ENCODE peak calls at places on chromosome 2, in ten cellular contexts. K is A549, S is uterus, C is H54, Q is breast epithelium, Z is right lobe of liver, M is spleen, P is testis, R is HepG2, E is esophagus squamous epithelium. G is an unnamed sample.

GRCh38 chr2:32697156-32697555 is 69.3 kb downstream of the TTC27 start:
- DNase-seq in K (no peak), R (no peak), M (no peak), C (peak), E (no peak), S (no peak), P (no peak), Z (no peak), Q (no peak), G (peak)

GRCh38 chr2:38474833-38475566 is 97.9 kb upstream of the ATL2 start:
- DNase-seq in Q (no peak), R (peak), S (no peak), C (no peak), K (no peak), E (no peak), Z (no peak), M (no peak), P (no peak), G (peak)

GRCh38 chr2:200966770-200967169 is 3.3 kb upstream of the ORC2 start:
- DNase-seq in Q (no peak), K (peak), Z (no peak), C (peak), R (no peak), S (no peak), M (no peak), P (no peak), E (no peak), G (peak)

GRCh38 chr2:75560768-75561565 is at the start of gene EVA1A:
- DNase-seq in E (no peak), M (no peak), S (peak), P (peak), Q (no peak), C (peak), R (peak), Z (peak), K (peak), G (no peak)

GRCh38 chr2:31275976-31276375 is 42.0 kb downstream of the EHD3 start:
- DNase-seq in S (no peak), M (no peak), Q (no peak), E (no peak), K (no peak), C (no peak), Z (no peak), P (no peak), R (no peak), G (no peak)

GRCh38 chr2:13968811-13969210 is 663.7 kb upstream of the LRATD1 start:
- DNase-seq in M (no peak), Z (no peak), C (no peak), E (no peak), K (no peak), P (no peak), R (no peak), S (no peak), Q (no peak), G (no peak)

GRCh38 chr2:196096982-196097745 is 28.5 kb upstream of the DNAH7 start:
- DNase-seq in Z (no peak), P (no peak), K (no peak), S (no peak), E (no peak), C (no peak), Q (no peak), M (no peak), R (no peak), G (no peak)

GRCh38 chr2:143128681-143129580 is at the start of gene ARHGAP15:
- DNase-seq in P (no peak), E (peak), R (no peak), Q (no peak), S (no peak), M (peak), Z (peak), C (no peak), K (no peak), G (peak)

GRCh38 chr2:181779288-181779871 is 99.1 kb upstream of the NEUROD1 start:
- DNase-seq in K (no peak), Z (no peak), Q (no peak), R (no peak), C (no peak), P (no peak), M (no peak), S (no peak), E (no peak), G (no peak)

GRCh38 chr2:76958749-76959148 is 563.4 kb downstream of the LRRTM4 start:
- DNase-seq in Z (no peak), S (no peak), C (no peak), K (no peak), E (no peak), R (peak), M (no peak), P (no peak), Q (no peak), G (no peak)

GRCh38 chr2:110204408-110205385 is at the start of gene NPHP1:
- DNase-seq in C (peak), M (peak), K (peak), S (peak), Z (peak), P (peak), Q (peak), E (peak), R (peak), G (peak)
- TF ChIP-seq POLR2A in C (peak), M (no peak), K (peak), S (peak), Z (peak), P (no peak), Q (no peak), E (peak), R (peak), G (peak)

GRCh38 chr2:119083416-119083815 is 75.1 kb downstream of the C1QL2 start:
- DNase-seq in C (no peak), P (no peak), Q (no peak), Z (no peak), K (no peak), E (no peak), M (no peak), R (no peak), S (no peak), G (no peak)

GRCh38 chr2:119086327-119086726 is 72.2 kb downstream of the C1QL2 start:
- DNase-seq in R (no peak), K (no peak), M (no peak), E (no peak), Q (no peak), C (no peak), P (no peak), Z (no peak), S (no peak), G (no peak)

GRCh38 chr2:119085613-119086012 is 72.9 kb downstream of the C1QL2 start:
- DNase-seq in R (peak), Q (no peak), Z (no peak), M (no peak), S (no peak), C (no peak), P (no peak), E (no peak), K (no peak), G (no peak)

GRCh38 chr2:119082821-119083400 is 75.6 kb downstream of the C1QL2 start:
- DNase-seq in S (no peak), R (no peak), P (no peak), Z (no peak), M (no peak), Q (no peak), C (no peak), E (no peak), K (no peak), G (no peak)

DNA sequence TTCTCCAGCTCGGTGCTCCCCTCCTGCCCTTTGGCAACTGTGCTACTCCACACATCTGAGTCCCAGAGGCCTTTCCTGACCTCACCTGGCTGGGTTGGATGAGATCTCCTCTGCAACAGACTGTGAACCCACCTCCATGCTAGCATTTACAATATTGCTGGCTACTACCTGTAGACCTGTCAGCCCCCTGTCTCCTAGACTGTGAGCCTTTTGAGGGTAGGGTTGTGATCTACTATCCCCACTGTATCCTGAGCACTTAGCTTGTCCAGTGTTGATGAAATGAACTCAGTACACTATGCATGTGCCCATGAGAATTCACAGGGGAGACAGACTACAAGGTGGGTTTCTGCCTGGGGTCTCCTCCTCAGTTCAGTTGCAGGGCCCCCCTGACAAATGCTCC is 70.1 kb downstream of the C1QL2 start:
- DNase-seq in Q (no peak), K (no peak), E (no peak), R (no peak), Z (no peak), S (no peak), P (no peak), M (no peak), C (no peak), G (no peak)
- TF ChIP-seq POLR2A in Q (no peak), K (no peak), E (no peak), R (no peak), Z (no peak), S (no peak), P (no peak), M (no peak), C (no peak), G (no peak)

DNA sequence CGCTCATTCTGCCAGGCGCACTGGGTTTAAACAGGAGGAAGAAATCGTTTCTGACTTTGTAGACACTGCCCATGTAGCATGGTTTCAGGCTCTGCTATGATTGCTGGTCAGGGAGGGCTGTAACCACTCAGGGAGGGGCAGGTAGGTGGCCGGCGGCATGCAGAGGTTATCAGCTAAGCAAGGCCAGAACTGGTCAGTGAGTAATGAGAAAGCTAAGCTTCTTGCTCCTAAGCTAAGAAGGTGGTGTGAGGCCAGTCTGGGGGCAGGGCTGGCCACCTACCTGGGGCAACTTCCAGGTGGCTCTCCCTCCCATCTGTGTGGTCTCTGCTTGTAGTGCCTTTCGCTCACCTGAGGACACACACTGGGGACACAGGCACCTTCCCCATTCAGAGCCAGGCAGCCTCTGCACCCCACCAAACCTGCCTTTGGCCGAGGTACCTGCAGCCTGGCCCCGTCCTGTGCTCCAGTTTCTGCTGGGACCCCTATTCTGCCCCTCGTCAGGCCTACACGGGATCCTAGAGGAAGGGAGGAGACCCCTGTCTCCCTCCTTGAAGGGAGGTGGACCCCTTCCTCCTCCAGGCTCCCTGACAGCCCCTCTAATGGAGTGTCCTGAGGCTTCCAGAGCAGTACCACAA is 195.9 kb downstream of the SEPTIN10 start:
- DNase-seq in K (no peak), C (no peak), Q (no peak), R (no peak), E (no peak), S (no peak), Z (peak), P (no peak), M (peak), G (no peak)
- TF ChIP-seq POLR2A in K (no peak), C (no peak), Q (no peak), R (no peak), E (no peak), S (no peak), Z (no peak), P (no peak), M (no peak), G (no peak)

DNA sequence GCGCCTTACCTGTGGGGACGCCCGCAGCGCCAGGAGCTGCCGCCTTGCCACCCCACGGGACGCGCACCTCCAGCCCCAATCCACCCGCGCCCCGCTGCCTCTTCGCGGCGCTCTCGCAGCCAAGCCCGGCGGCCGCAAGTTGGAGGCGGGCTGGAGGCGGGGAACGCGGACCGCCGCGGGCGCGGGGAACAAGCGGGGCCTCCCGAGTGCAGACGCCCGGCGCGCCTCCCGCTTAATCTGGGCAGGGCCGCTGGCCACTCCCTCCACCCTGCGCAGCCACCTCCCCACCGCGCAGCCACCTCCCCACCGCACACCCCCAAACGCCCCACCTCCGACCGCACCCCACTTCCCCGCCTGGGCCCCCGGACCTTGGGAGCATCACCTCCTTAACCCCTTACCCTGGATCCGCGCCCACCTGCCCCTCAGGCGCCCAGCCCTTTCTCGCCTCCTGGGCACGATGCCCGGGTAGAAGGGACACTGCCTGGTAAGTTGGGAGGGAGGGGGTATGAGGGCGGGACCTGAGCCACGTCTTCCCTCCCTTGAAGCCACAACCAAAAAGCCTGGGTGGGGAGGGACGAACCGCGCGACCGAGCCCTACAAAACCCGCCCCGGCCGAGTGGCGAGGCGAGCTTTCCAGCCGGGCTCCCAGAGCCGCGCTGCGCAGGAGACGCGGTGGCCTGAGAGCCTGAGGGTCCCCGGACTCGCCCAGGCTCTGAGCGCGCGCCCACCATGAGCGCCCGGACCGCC is at the start of the genes COL4A3 and COL4A4:
- DNase-seq in S (peak), E (no peak), P (peak), M (peak), Z (peak), R (no peak), Q (no peak), K (peak), C (peak), G (peak)
- TF ChIP-seq POLR2A in S (no peak), E (peak), P (no peak), M (no peak), Z (no peak), R (no peak), Q (no peak), K (peak), C (no peak), G (no peak)

GRCh38 chr2:233810385-233810784 is 32.3 kb downstream of the MROH2A start:
- DNase-seq in M (no peak), S (no peak), K (no peak), R (no peak), E (no peak), P (no peak), Z (no peak), C (no peak), Q (no peak), G (no peak)

GRCh38 chr2:233811087-233811486 is 33.0 kb downstream of the MROH2A start:
- DNase-seq in C (no peak), Q (no peak), K (no peak), E (no peak), R (no peak), P (no peak), M (peak), S (no peak), Z (peak), G (no peak)

GRCh38 chr2:233811732-233812131 is 33.6 kb downstream of the MROH2A start:
- DNase-seq in P (no peak), E (no peak), S (no peak), C (no peak), Z (no peak), R (no peak), Q (no peak), M (peak), K (no peak), G (no peak)

GRCh38 chr2:233807215-233807865 is 29.2 kb downstream of the MROH2A start:
- DNase-seq in P (peak), Q (no peak), K (no peak), Z (no peak), C (no peak), S (no peak), M (peak), R (peak), E (no peak), G (no peak)

DNA sequence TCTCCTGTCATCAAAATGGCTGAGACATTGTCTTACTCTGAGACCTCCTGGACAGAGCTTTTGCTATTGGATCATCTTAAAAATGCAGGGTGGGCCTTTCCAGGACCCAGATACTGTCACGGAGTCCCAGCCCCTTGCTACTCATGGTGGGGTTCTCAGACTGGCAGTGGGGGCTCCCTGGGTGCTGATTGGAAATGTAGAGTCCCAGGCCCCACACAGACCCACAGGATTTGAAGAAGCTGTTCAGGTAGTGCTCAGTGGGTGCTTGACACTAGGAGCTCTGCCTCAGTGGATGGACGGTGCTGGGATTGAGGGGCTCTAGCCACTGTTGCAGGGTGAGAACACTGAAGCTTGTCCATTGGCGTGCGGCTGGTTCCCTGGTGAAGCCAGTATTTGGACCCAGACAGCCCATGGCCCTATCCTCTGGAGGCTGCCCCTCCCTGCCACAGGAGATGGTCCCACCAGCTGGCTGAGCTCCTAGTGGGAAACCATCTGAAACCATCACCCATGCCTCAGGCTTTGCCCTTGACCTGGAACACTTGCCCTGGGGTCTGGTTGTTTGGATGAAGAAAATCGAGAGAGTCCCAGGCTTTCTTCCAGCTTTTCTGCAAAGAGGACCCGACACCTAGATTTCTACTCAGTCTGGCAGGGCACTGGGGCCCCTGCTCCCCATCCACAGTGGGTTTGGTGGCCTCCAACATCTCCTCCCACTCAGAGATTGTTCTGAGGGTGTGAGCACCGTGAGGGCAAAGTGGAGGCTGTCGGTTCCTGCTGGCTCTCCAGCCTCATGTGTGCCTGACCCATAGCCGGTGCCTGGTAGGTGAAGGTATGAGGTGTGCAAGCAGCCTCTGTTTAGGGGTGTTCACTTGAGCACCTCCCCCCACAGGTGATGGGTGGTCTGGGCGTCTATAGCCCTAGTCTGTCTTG is 30.1 kb downstream of the MROH2A start:
- DNase-seq in P (peak), E (no peak), S (no peak), M (peak), R (no peak), C (no peak), Z (no peak), K (no peak), Q (no peak), G (no peak)
- TF ChIP-seq POLR2A in P (no peak), E (no peak), S (no peak), M (no peak), R (no peak), C (no peak), Z (no peak), K (no peak), Q (no peak), G (no peak)